ENCODE peak calls at places on chromosome 2, in five cellular contexts. Y is Daoy; Z is cerebellum; A is activated T-helper 1 cell treated with Interleukin-2 at 50 U/mL for 16 hours; L is stimulated activated CD4-positive, alpha-beta T cell treated with anti-CD3 and anti-CD28 coated beads, Interleukin-12 subunit alpha, Interleukin-12 subunit beta, amount 100 ng/mL, for 4 hours. K is an unnamed sample.

GRCh38 chr2:204611017-204611631 is 65.8 kb downstream of the PARD3B start:
- DNase-seq in Y (no peak), Z (no peak), A (no peak), L (no peak), K (no peak)

GRCh38 chr2:232955856-232956255 is 57.2 kb downstream of the NGEF start:
- DNase-seq in Y (no peak), Z (no peak), A (no peak), L (no peak), K (no peak)

GRCh38 chr2:20468549-20469500 is 22.0 kb downstream of the RHOB start:
- DNase-seq in Y (no peak), Z (no peak), A (no peak), L (no peak), K (no peak)

GRCh38 chr2:82198809-82199492 is 1894.4 kb upstream of the LRRTM1 start:
- DNase-seq in Y (no peak), Z (no peak), A (no peak), L (no peak), K (no peak)

GRCh38 chr2:159558479-159558878 is 57.9 kb downstream of the BAZ2B start:
- DNase-seq in Y (no peak), Z (no peak), A (no peak), L (no peak), K (no peak)

GRCh38 chr2:214465386-214466146 is 54.7 kb downstream of the VWC2L start:
- DNase-seq in Y (no peak), Z (no peak), A (no peak), L (no peak), K (no peak)

GRCh38 chr2:134900151-134900550 is 18.5 kb upstream of the CCNT2 start:
- DNase-seq in Y (peak), Z (no peak), A (no peak), L (no peak), K (no peak)

GRCh38 chr2:54558188-54558975 is 102.3 kb downstream of the SPTBN1 start:
- DNase-seq in Y (peak), Z (peak), A (peak), L (peak), K (no peak)

GRCh38 chr2:102107741-102108070 is 34.8 kb upstream of the IL1R1 start:
- DNase-seq in Y (no peak), Z (no peak), A (no peak), L (no peak), K (no peak)

GRCh38 chr2:40240067-40240466 is 211.8 kb downstream of the SLC8A1 start:
- DNase-seq in Y (peak), Z (peak), A (no peak), L (no peak), K (no peak)

GRCh38 chr2:47708801-47709499 is 74.0 kb upstream of the MSH6 start:
- DNase-seq in Y (no peak), Z (no peak), A (no peak), L (no peak), K (no peak)